ENCODE peak calls at places on chromosomes 11 and 22, in eight cellular contexts. W is right atrium auricular region, L is A673, M is left ventricle myocardium inferior, H is tibial nerve, D is adrenal gland, K is GM23338, R is heart right ventricle. O is an unnamed sample. For H3K36me3, the result is how much of the 10 kb centered on the place peaks cover.

GRCh38 chr11:6572215-6572614 is 31.2 kb downstream of the RRP8 start:
- DNase-seq in W (no peak), L (no peak), M (no peak), H (no peak), D (no peak), K (no peak), R (no peak), O (no peak)

GRCh38 chr11:122137081-122137793 is 21.2 kb upstream of the BLID start:
- DNase-seq in W (no peak), L (peak), M (no peak), H (no peak), D (no peak), K (no peak), R (no peak), O (no peak)

GRCh38 chr11:91299980-91300379 is 924.6 kb upstream of the FAT3 start:
- DNase-seq in W (no peak), L (no peak), M (no peak), H (no peak), D (no peak), K (no peak), R (no peak), O (no peak)

GRCh38 chr11:59028105-59028504 is 58.0 kb upstream of the GLYATL1B start:
- DNase-seq in W (no peak), L (no peak), M (no peak), H (no peak), D (no peak), K (no peak), R (no peak), O (no peak)

GRCh38 chr11:125955856-125956255 is 10.0 kb downstream of the VSIG10L2 start:
- DNase-seq in W (no peak), L (no peak), M (no peak), H (no peak), D (no peak), K (no peak), R (no peak), O (no peak)

GRCh38 chr11:19437760-19438159 is 197.0 kb upstream of the E2F8 start:
- DNase-seq in W (no peak), L (no peak), M (no peak), H (no peak), D (no peak), K (no peak), R (no peak), O (no peak)

GRCh38 chr11:83054904-83055380 is 16.8 kb downstream of the RAB30 start:
- DNase-seq in W (no peak), L (no peak), M (no peak), H (no peak), D (no peak), K (no peak), R (no peak), O (no peak)

GRCh38 chr11:35932641-35933571 is 11.0 kb upstream of the LDLRAD3 start:
- DNase-seq in W (no peak), L (no peak), M (no peak), H (no peak), D (no peak), K (no peak), R (no peak), O (no peak)

GRCh38 chr11:110433393-110434333 is 3.9 kb downstream of the FDX1 start:
- DNase-seq in W (no peak), L (peak), M (no peak), H (no peak), D (no peak), K (peak), R (no peak), O (no peak)

GRCh38 chr11:132973686-132974085 is 558.6 kb downstream of the OPCML start:
- DNase-seq in W (no peak), L (no peak), M (no peak), H (no peak), D (no peak), K (peak), R (no peak), O (no peak)

GRCh38 chr11:91981995-91982394 is 242.6 kb upstream of the FAT3 start:
- DNase-seq in W (peak), L (peak), M (no peak), H (peak), D (peak), K (no peak), R (peak), O (no peak)

GRCh38 chr11:111765320-111765983 is 737 bp downstream of the PPP2R1B start:
- DNase-seq in W (no peak), L (no peak), M (no peak), H (peak), D (peak), K (peak), R (peak), O (no peak)

GRCh38 chr11:111765984-111766833 is at the start of gene PPP2R1B:
- DNase-seq in W (peak), L (peak), M (peak), H (peak), D (peak), K (peak), R (peak), O (peak)

GRCh38 chr11:111762526-111762925 is 3.7 kb downstream of the PPP2R1B start:
- DNase-seq in W (no peak), L (no peak), M (no peak), H (no peak), D (no peak), K (no peak), R (no peak), O (no peak)

GRCh38 chr11:111762981-111763643 is 3.1 kb downstream of the PPP2R1B start:
- DNase-seq in W (no peak), L (peak), M (no peak), H (no peak), D (no peak), K (no peak), R (no peak), O (no peak)

GRCh38 chr11:111764621-111765020 is 1.6 kb downstream of the PPP2R1B start:
- DNase-seq in W (no peak), L (peak), M (no peak), H (no peak), D (no peak), K (no peak), R (no peak), O (no peak)
- H3K27ac ChIP-seq in W (no peak), L (no peak), M (no peak), H (peak), D (no peak), K (no peak), R (no peak), O (no peak)

DNA sequence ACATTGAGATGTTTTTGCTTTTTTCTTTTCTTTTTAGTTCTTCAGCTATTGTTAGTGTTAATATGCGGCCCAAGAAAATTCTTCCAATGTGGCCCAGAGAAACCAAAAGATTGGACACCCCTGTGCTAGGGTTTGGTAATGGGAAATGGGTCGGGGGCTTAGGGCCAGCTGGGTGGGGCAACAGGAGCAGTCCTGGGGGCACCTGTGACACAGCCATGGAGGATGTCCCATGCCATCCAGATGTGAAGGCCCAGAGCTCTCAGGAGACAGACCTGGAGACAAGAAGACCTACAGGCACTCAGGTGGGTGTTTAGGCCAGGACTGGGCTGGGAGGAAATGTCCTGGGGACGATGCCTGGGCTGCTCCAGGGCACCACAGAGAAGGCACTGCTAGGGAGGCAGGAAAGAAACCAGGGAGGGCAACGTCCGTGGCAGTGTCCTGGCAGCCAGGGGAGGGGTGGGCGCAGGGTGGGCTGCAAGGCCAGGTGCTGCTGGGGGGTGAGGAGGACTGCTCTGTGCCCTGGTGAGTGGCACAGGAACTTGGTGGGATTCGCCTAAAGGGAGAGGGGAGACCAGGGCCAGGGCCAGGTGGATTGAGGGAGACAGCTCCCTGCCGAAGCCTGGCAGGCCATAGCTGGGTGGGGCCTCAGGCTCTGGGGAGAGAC is 21.4 kb downstream of the RELT start:
- DNase-seq in W (no peak), L (no peak), M (no peak), H (no peak), D (no peak), K (no peak), R (no peak), O (no peak)
- H3K36me3 ChIP-seq in W (under half), L (under half), M (under half), H (under half), D (under half), K (under half), R (under half), O (under half)

GRCh38 chr11:124109377-124109776 is 5.9 kb upstream of the VWA5A start:
- DNase-seq in W (no peak), L (no peak), M (no peak), H (no peak), D (no peak), K (no peak), R (no peak), O (no peak)

GRCh38 chr11:124113890-124114289 is 1.4 kb upstream of the VWA5A start:
- DNase-seq in W (no peak), L (peak), M (no peak), H (no peak), D (peak), K (no peak), R (no peak), O (no peak)

DNA sequence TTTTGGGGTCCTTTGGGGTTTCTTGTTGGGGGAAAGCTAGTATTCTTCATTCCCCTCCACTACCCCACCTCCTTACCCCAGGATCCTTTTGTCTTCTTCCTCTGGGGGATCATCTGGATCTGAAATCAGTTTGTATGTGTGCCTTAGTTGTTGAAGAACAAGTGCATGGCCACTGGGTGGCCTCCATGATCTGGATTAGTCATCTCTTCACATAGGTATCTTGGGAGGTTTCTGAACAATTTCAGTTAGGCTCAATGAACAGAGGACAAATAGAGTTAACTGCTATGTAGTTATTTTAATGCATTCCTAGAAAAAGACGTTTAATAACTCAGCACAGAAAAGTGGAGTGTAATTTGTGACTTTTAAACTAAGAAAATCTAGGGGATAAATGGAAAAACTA is 7.1 kb upstream of the VWA5A start:
- DNase-seq in W (no peak), L (peak), M (no peak), H (no peak), D (peak), K (peak), R (no peak), O (no peak)
- H3K4me3 ChIP-seq in W (no peak), L (no peak), M (no peak), H (no peak), D (no peak), K (no peak), R (no peak), O (no peak)

GRCh38 chr22:38295863-38296262 is 21.4 kb downstream of the CSNK1E start:
- DNase-seq in W (no peak), L (no peak), M (no peak), H (no peak), D (no peak), K (no peak), R (no peak), O (no peak)
- H3K27ac ChIP-seq in W (peak), L (no peak), M (peak), H (peak), D (no peak), K (no peak), R (no peak), O (no peak)

GRCh38 chr11:8773916-8774537 is 91.4 kb downstream of the RPL27A start:
- DNase-seq in W (no peak), L (no peak), M (no peak), H (no peak), D (no peak), K (no peak), R (no peak), O (no peak)

GRCh38 chr11:8775341-8776133 is 92.9 kb downstream of the RPL27A start:
- DNase-seq in W (no peak), L (no peak), M (no peak), H (no peak), D (peak), K (no peak), R (no peak), O (no peak)

GRCh38 chr11:8773125-8773524 is 90.5 kb downstream of the RPL27A start:
- DNase-seq in W (no peak), L (no peak), M (no peak), H (no peak), D (no peak), K (no peak), R (no peak), O (no peak)

GRCh38 chr11:8776209-8776608 is 93.6 kb downstream of the RPL27A start:
- DNase-seq in W (no peak), L (no peak), M (no peak), H (no peak), D (peak), K (no peak), R (no peak), O (no peak)

DNA sequence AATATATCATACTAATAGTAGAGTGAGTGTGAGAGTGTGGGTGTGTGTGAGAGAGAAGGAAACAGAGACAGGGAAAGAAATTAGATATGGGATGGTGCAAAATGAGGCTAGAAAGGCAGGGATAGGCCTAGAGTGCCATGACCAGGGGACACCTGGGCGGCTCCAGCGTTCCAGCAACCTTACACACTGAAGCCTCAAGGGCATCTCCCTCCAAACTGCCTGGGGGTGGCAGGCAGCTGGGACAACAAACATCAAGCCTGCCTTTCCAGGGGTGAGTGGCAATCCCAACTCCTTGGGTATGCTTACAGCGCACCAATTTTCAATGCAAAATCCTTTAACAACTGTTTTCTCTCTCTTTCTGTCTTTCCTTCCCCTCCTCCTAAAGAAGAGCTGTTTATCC is 90.0 kb downstream of the RPL27A start:
- DNase-seq in W (no peak), L (no peak), M (no peak), H (no peak), D (no peak), K (no peak), R (no peak), O (no peak)
- H3K36me3 ChIP-seq in W (under half), L (under half), M (under half), H (under half), D (under half), K (under half), R (under half), O (under half)

GRCh38 chr22:18091478-18091877 is 13.7 kb downstream of the PEX26 start:
- DNase-seq in W (no peak), L (no peak), M (no peak), H (no peak), D (peak), K (no peak), R (no peak), O (no peak)
- H3K4me3 ChIP-seq in W (peak), L (no peak), M (peak), H (peak), D (no peak), K (no peak), R (no peak), O (peak)

GRCh38 chr22:43005106-43005505 is 9.8 kb downstream of the PACSIN2 start:
- DNase-seq in W (no peak), L (no peak), M (no peak), H (no peak), D (no peak), K (no peak), R (no peak), O (peak)

GRCh38 chr22:43001271-43002197 is 13.4 kb downstream of the PACSIN2 start:
- DNase-seq in W (no peak), L (no peak), M (no peak), H (no peak), D (no peak), K (no peak), R (no peak), O (peak)

GRCh38 chr22:43000441-43001175 is 14.3 kb downstream of the PACSIN2 start:
- DNase-seq in W (no peak), L (no peak), M (no peak), H (no peak), D (peak), K (no peak), R (no peak), O (peak)

GRCh38 chr22:43004362-43005035 is 10.4 kb downstream of the PACSIN2 start:
- DNase-seq in W (no peak), L (no peak), M (no peak), H (no peak), D (peak), K (no peak), R (no peak), O (peak)

GRCh38 chr22:43002198-43002577 is 12.8 kb downstream of the PACSIN2 start:
- DNase-seq in W (no peak), L (peak), M (no peak), H (no peak), D (no peak), K (peak), R (no peak), O (no peak)
- H3K27ac ChIP-seq in W (peak), L (peak), M (peak), H (peak), D (peak), K (peak), R (peak), O (peak)

O was measured in lower lobe of right lung.